ENCODE peak calls at places on chromosomes 4 and X, in nine cellular contexts. Q is activated T-cell treated with anti-CD3 and anti-CD28 coated beads, Interleukin-2, amount 50 U/mL, for 4 hours; S is mucosa of descending colon; D is upper lobe of right lung; J is Right ventricle myocardium superior; Z is central memory CD8-positive, alpha-beta T cell; P is right cardiac atrium; A is aorta; M is omental fat pad. B is an unnamed sample.

GRCh38 chr4:186761281-186761897 is 37.7 kb upstream of the FAT1 start:
- ATAC-seq in Q (no peak), S (no peak), D (no peak), J (peak), Z (no peak), P (peak), A (no peak), M (no peak), B (no peak)

GRCh38 chr4:27081675-27082579 is 221.3 kb downstream of the STIM2 start:
- ATAC-seq in Q (no peak), S (peak), D (peak), J (no peak), Z (no peak), P (no peak), A (no peak), M (no peak), B (no peak)

GRCh38 chr4:113365377-113365776 is 315.9 kb downstream of the ANK2 start:
- ATAC-seq in Q (no peak), S (no peak), D (no peak), J (no peak), Z (no peak), P (no peak), A (no peak), M (no peak), B (no peak)

GRCh38 chr4:54473077-54473545 is 184.6 kb upstream of the KIT start:
- ATAC-seq in Q (no peak), S (peak), D (no peak), J (no peak), Z (no peak), P (no peak), A (no peak), M (no peak), B (no peak)

GRCh38 chr4:173538903-173539445 is 8.9 kb upstream of the HAND2 start:
- ATAC-seq in Q (no peak), S (no peak), D (no peak), J (peak), Z (no peak), P (peak), A (no peak), M (no peak), B (no peak)

GRCh38 chr4:24984602-24985532 is 45.9 kb downstream of the LGI2 start:
- ATAC-seq in Q (no peak), S (no peak), D (no peak), J (no peak), Z (no peak), P (no peak), A (no peak), M (no peak), B (no peak)

GRCh38 chrX:139112432-139112831 is 400.9 kb upstream of the FGF13 start:
- ATAC-seq in Q (no peak), S (no peak), D (no peak), J (no peak), Z (no peak), P (no peak), A (no peak), M (no peak), B (no peak)

GRCh38 chr4:38085394-38086150 is 125.4 kb downstream of the PTTG2 start:
- ATAC-seq in Q (no peak), S (no peak), D (no peak), J (peak), Z (no peak), P (no peak), A (peak), M (no peak), B (no peak)

GRCh38 chrX:53280703-53281320 is 572 bp downstream of the IQSEC2 start:
- ATAC-seq in Q (no peak), S (peak), D (peak), J (peak), Z (no peak), P (peak), A (peak), M (peak), B (no peak)

GRCh38 chrX:53261573-53261972 is 19.8 kb downstream of the IQSEC2 start:
- ATAC-seq in Q (no peak), S (no peak), D (no peak), J (no peak), Z (no peak), P (no peak), A (no peak), M (no peak), B (no peak)

GRCh38 chr4:23333946-23334878 is 555.6 kb downstream of the PPARGC1A start:
- ATAC-seq in Q (peak), S (peak), D (peak), J (peak), Z (peak), P (peak), A (peak), M (peak), B (no peak)

GRCh38 chr4:84967292-84967651 is 782 bp upstream of the WDFY3 start:
- ATAC-seq in Q (no peak), S (no peak), D (no peak), J (peak), Z (no peak), P (peak), A (peak), M (peak), B (no peak)

GRCh38 chr4:82797591-82798081 is 960 bp downstream of the SCD5 start:
- ATAC-seq in Q (no peak), S (peak), D (peak), J (peak), Z (no peak), P (peak), A (peak), M (no peak), B (no peak)